ENCODE peak calls at places on chromosomes 1 and 21, in eight cellular contexts. W is GM23338, T is HCT116, K is A549, J is Panc1, R is SK-N-SH, G is GM12878, C is K562. D is an unnamed sample.

GRCh38 chr1:106676021-106676420 is 380.5 kb upstream of the PRMT6 start:
- DNase-seq in W (no peak), J (no peak), G (no peak), R (no peak), C (no peak), T (no peak), K (no peak), D (no peak)

GRCh38 chr1:84467298-84467697 is 11.8 kb upstream of the RPF1 start:
- DNase-seq in R (no peak), J (no peak), W (no peak), G (no peak), T (no peak), K (no peak), C (no peak), D (no peak)

GRCh38 chr1:38667626-38668025 is 191.9 kb downstream of the RRAGC start:
- DNase-seq in C (no peak), G (no peak), T (no peak), W (no peak), J (no peak), K (no peak), R (no peak), D (no peak)

GRCh38 chr1:118360817-118361216 is 175.8 kb upstream of the SPAG17 start:
- DNase-seq in J (no peak), G (no peak), T (no peak), K (no peak), C (no peak), W (no peak), R (no peak), D (no peak)

GRCh38 chr1:74010206-74010605 is 187.8 kb downstream of the LRRIQ3 start:
- DNase-seq in K (no peak), R (no peak), W (peak), C (no peak), G (no peak), J (no peak), T (no peak), D (peak)

GRCh38 chr1:186435336-186435735 is 25.6 kb downstream of the PDC start:
- DNase-seq in W (no peak), R (no peak), K (no peak), G (no peak), T (no peak), C (no peak), J (no peak), D (peak)

GRCh38 chr21:42401164-42401563 is 2.5 kb upstream of the UBASH3A start:
- DNase-seq in R (no peak), W (no peak), J (no peak), T (no peak), G (no peak), C (no peak), K (no peak), D (no peak)

GRCh38 chr1:98487620-98488019 is 173.9 kb upstream of the SNX7 start:
- DNase-seq in J (no peak), C (no peak), G (no peak), R (no peak), T (no peak), W (no peak), K (no peak), D (no peak)

GRCh38 chr1:177032434-177032833 is 132.1 kb downstream of the ASTN1 start:
- DNase-seq in C (no peak), T (no peak), K (no peak), G (no peak), R (no peak), J (no peak), W (no peak), D (no peak)

GRCh38 chr1:37650173-37650572 is 15.5 kb upstream of the RSPO1 start:
- DNase-seq in W (no peak), J (no peak), R (no peak), G (no peak), K (no peak), C (no peak), T (no peak), D (no peak)

GRCh38 chr21:43965911-43966585 is 46.1 kb upstream of the TRAPPC10 start:
- DNase-seq in J (no peak), R (no peak), K (no peak), W (no peak), G (no peak), T (no peak), C (no peak), D (no peak)

GRCh38 chr1:54135436-54136120 is 17.2 kb downstream of the CDCP2 start:
- DNase-seq in K (no peak), T (no peak), C (no peak), W (no peak), J (no peak), G (no peak), R (no peak), D (no peak)

GRCh38 chr1:228434674-228435073 is 18.0 kb upstream of the TRIM17 start:
- DNase-seq in K (no peak), G (no peak), R (no peak), T (no peak), W (peak), J (no peak), C (no peak), D (no peak)

GRCh38 chr1:18108313-18109057 is 887 bp downstream of the IGSF21 start:
- DNase-seq in R (peak), T (no peak), W (no peak), C (no peak), G (no peak), K (no peak), J (no peak), D (no peak)

GRCh38 chr1:118304722-118305344 is 119.8 kb upstream of the SPAG17 start:
- DNase-seq in W (peak), J (no peak), C (no peak), K (no peak), T (no peak), G (no peak), R (peak), D (no peak)

GRCh38 chr1:21568809-21569385 is 59.7 kb downstream of the ALPL start:
- DNase-seq in C (no peak), R (no peak), J (no peak), K (no peak), W (no peak), G (no peak), T (no peak), D (no peak)

GRCh38 chr1:21569820-21570527 is 60.8 kb downstream of the ALPL start:
- DNase-seq in C (no peak), J (no peak), R (no peak), G (no peak), W (no peak), T (no peak), K (no peak), D (no peak)

GRCh38 chr1:21570528-21570875 is 61.3 kb downstream of the ALPL start:
- DNase-seq in K (no peak), R (no peak), J (no peak), C (no peak), W (no peak), T (no peak), G (no peak), D (no peak)

GRCh38 chr1:21567241-21568005 is 58.2 kb downstream of the ALPL start:
- DNase-seq in C (no peak), J (no peak), G (no peak), W (no peak), R (no peak), K (no peak), T (no peak), D (no peak)

GRCh38 chr1:21568006-21568746 is 59.0 kb downstream of the ALPL start:
- DNase-seq in T (no peak), W (no peak), J (no peak), C (no peak), R (peak), G (no peak), K (no peak), D (no peak)
- TF ChIP-seq REST in T (no peak), W (no peak), J (no peak), C (no peak), R (no peak), G (no peak), K (no peak), D (no peak)

GRCh38 chr1:211944733-211945500 is 90.4 kb downstream of the INTS7 start:
- DNase-seq in W (peak), G (no peak), K (peak), C (no peak), T (no peak), J (no peak), R (no peak), D (no peak)

GRCh38 chr1:211942583-211942982 is 92.8 kb downstream of the INTS7 start:
- DNase-seq in K (no peak), T (no peak), J (no peak), G (no peak), C (no peak), R (no peak), W (no peak), D (no peak)

GRCh38 chr1:211938473-211939080 is 96.8 kb downstream of the INTS7 start:
- DNase-seq in R (no peak), G (peak), J (no peak), T (no peak), C (no peak), K (no peak), W (no peak), D (no peak)

GRCh38 chr1:211935448-211935970 is 99.8 kb downstream of the INTS7 start:
- DNase-seq in J (no peak), K (no peak), T (no peak), C (no peak), G (peak), W (no peak), R (no peak), D (no peak)

GRCh38 chr1:211939876-211940468 is 95.4 kb downstream of the INTS7 start:
- DNase-seq in J (no peak), R (no peak), K (no peak), W (no peak), T (no peak), G (peak), C (no peak), D (no peak)
- TF ChIP-seq CTCF in J (no peak), R (no peak), K (no peak), W (no peak), T (no peak), G (no peak), C (no peak), D (no peak)

GRCh38 chr1:231642600-231643332 is 16.2 kb downstream of the DISC1 start:
- DNase-seq in K (no peak), R (no peak), T (no peak), W (no peak), G (no peak), C (no peak), J (no peak), D (no peak)
- H3K27ac ChIP-seq in K (no peak), R (no peak), T (no peak), W (no peak), G (no peak), C (no peak), J (no peak), D (no peak)

GRCh38 chr1:63004868-63005267 is 220.9 kb downstream of the ATG4C start:
- DNase-seq in R (peak), K (peak), T (peak), W (peak), G (no peak), C (no peak), J (no peak), D (no peak)

GRCh38 chr1:62997849-62998248 is 213.9 kb downstream of the ATG4C start:
- DNase-seq in T (no peak), J (no peak), C (no peak), G (no peak), K (no peak), W (no peak), R (no peak), D (no peak)

GRCh38 chr1:62995173-62995572 is 211.2 kb downstream of the ATG4C start:
- DNase-seq in G (no peak), R (no peak), J (no peak), C (no peak), T (no peak), W (no peak), K (no peak), D (no peak)

GRCh38 chr1:63005812-63006211 is 221.9 kb downstream of the ATG4C start:
- DNase-seq in R (no peak), W (no peak), J (no peak), G (no peak), T (no peak), C (no peak), K (no peak), D (no peak)

GRCh38 chr1:63000508-63000907 is 216.6 kb downstream of the ATG4C start:
- DNase-seq in K (no peak), W (peak), J (no peak), G (no peak), T (no peak), C (no peak), R (no peak), D (no peak)
- TF ChIP-seq REST in K (no peak), W (no peak), J (no peak), G (no peak), T (no peak), C (no peak), R (no peak), D (no peak)

DNA sequence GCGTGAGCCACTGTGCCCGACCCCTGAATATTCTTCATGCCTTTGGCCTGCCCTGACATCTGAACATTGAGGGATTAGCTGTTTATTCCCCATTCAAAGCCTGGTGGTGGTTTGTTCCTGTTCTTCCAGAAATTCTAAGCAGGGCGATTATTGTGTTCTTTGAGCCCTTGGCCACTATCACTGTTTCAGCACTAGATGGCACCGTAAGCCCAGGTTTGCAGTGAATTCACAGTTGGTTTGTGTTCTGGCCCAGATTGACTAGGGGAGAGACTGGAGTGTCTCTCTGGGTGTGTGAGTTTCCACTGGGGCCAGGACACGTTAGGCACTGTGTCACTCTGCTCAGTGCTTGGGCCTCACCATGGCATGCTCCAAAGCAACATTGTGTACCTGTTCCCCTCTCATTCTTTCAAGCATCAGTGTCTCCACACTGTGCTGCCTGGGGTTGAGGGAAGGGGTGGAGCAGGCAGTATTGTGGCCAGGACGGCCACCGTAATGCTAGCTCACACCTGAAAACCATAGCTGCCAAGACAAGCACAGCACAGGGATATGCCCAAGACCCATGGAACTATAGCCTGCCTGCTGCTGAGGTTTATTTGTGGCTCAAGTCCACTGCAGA is 52.7 kb downstream of the PKN2 start:
- DNase-seq in K (peak), T (peak), C (peak), J (no peak), W (peak), R (no peak), G (no peak), D (no peak)
- TF ChIP-seq CTCF in K (peak), T (peak), C (peak), J (peak), W (peak), R (peak), G (peak), D (peak)

GRCh38 chr1:154559496-154559950 is 1.1 kb upstream of the UBE2Q1 start:
- DNase-seq in T (peak), R (peak), J (peak), W (peak), C (peak), K (peak), G (peak), D (peak)

GRCh38 chr1:154558610-154559495 is at the start of gene UBE2Q1:
- DNase-seq in R (peak), J (peak), T (peak), G (peak), K (peak), W (peak), C (peak), D (peak)

GRCh38 chr1:154557939-154558609 is 388 bp downstream of the UBE2Q1 start:
- DNase-seq in G (no peak), C (peak), W (peak), R (no peak), K (no peak), T (no peak), J (no peak), D (peak)

GRCh38 chr1:154557248-154557938 is 1.1 kb downstream of the UBE2Q1 start:
- DNase-seq in W (peak), T (no peak), J (no peak), K (no peak), C (no peak), R (no peak), G (no peak), D (no peak)

DNA sequence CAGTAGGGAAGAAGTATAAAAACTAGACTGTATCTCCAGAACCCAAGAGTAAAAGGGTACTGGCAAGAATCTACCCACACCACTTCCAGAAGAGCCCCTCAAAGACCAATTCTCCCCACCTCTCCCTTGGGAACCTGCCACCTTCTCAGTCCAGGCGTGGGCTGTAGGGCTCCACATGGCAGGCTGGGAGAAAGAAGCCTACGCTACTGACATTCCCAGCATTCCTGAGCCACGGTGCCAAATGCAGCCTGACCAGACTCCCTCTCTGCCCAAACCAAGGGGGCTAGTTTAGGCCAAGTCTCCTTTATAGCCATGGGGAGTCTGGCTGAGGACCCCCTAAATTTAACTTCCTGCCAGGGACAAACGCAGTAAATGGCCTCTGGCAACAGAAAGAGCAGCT is 2.0 kb downstream of the UBE2Q1 start:
- DNase-seq in J (no peak), W (peak), T (no peak), R (no peak), C (no peak), K (no peak), G (no peak), D (no peak)
- H3K27ac ChIP-seq in J (peak), W (peak), T (no peak), R (no peak), C (no peak), K (peak), G (peak), D (no peak)

GRCh38 chr1:15953294-15953771 is 22.6 kb downstream of the ZBTB17 start:
- DNase-seq in J (no peak), G (no peak), C (no peak), R (no peak), T (no peak), W (no peak), K (no peak), D (no peak)
- TF ChIP-seq REST in J (no peak), G (no peak), C (no peak), R (no peak), T (no peak), W (no peak), K (no peak), D (no peak)

D was measured in HL-60.